ENCODE peak calls at places on chromosomes 11 and 22, in seven cellular contexts. One of them, this sample, is unnamed.

GRCh38 chr11:85826096-85826855 is 15.3 kb upstream of the SYTL2 start:
- DNase-seq in endothelial cell of umbilical vein: peak; percentile 19
- DNase-seq in activated CD8-positive, alpha-beta T cell treated with anti-CD3 and anti-CD28 coated beads for 36 hours: peak; percentile 39
- DNase-seq in head of caudate nucleus: peak; percentile 33
- DNase-seq in IMR-90: peak; percentile 47
- DNase-seq in body of pancreas: no peak
- DNase-seq in ACHN: peak; percentile 25
- DNase-seq in this sample: peak; percentile 41

GRCh38 chr11:19751055-19751454 is 38.4 kb downstream of the NAV2 start:
- DNase-seq in endothelial cell of umbilical vein: no peak
- DNase-seq in activated CD8-positive, alpha-beta T cell treated with anti-CD3 and anti-CD28 coated beads for 36 hours: no peak
- DNase-seq in head of caudate nucleus: no peak
- DNase-seq in IMR-90: no peak
- DNase-seq in body of pancreas: no peak
- DNase-seq in ACHN: no peak
- DNase-seq in this sample: no peak

GRCh38 chr22:36465232-36466021 is 16.0 kb downstream of the TXN2 start:
- DNase-seq in endothelial cell of umbilical vein: peak; percentile 91
- DNase-seq in activated CD8-positive, alpha-beta T cell treated with anti-CD3 and anti-CD28 coated beads for 36 hours: no peak
- DNase-seq in head of caudate nucleus: peak; percentile 50
- DNase-seq in IMR-90: peak; percentile 93
- DNase-seq in body of pancreas: peak; percentile 97
- DNase-seq in ACHN: peak; percentile 92
- DNase-seq in this sample: peak; percentile 97

GRCh38 chr11:85590848-85591483 is 36.2 kb downstream of the DLG2 start:
- DNase-seq in endothelial cell of umbilical vein: no peak
- DNase-seq in activated CD8-positive, alpha-beta T cell treated with anti-CD3 and anti-CD28 coated beads for 36 hours: no peak
- DNase-seq in head of caudate nucleus: no peak
- DNase-seq in IMR-90: peak; percentile 36
- DNase-seq in body of pancreas: no peak
- DNase-seq in ACHN: peak; percentile 51
- DNase-seq in this sample: peak; percentile 47

GRCh38 chr11:129023968-129024676 is 81.5 kb upstream of the TP53AIP1 start:
- DNase-seq in endothelial cell of umbilical vein: peak; percentile 53
- DNase-seq in activated CD8-positive, alpha-beta T cell treated with anti-CD3 and anti-CD28 coated beads for 36 hours: no peak
- DNase-seq in head of caudate nucleus: peak; percentile 52
- DNase-seq in IMR-90: peak; percentile 5
- DNase-seq in body of pancreas: peak; percentile 83
- DNase-seq in ACHN: no peak
- DNase-seq in this sample: no peak

GRCh38 chr22:29816128-29816527 is 21.9 kb downstream of the ASCC2 start:
- DNase-seq in endothelial cell of umbilical vein: no peak
- DNase-seq in activated CD8-positive, alpha-beta T cell treated with anti-CD3 and anti-CD28 coated beads for 36 hours: no peak
- DNase-seq in head of caudate nucleus: no peak
- DNase-seq in IMR-90: no peak
- DNase-seq in body of pancreas: no peak
- DNase-seq in ACHN: no peak
- DNase-seq in this sample: no peak

GRCh38 chr22:24819941-24820461 is 14.0 kb downstream of the SGSM1 start:
- DNase-seq in endothelial cell of umbilical vein: no peak
- DNase-seq in activated CD8-positive, alpha-beta T cell treated with anti-CD3 and anti-CD28 coated beads for 36 hours: no peak
- DNase-seq in head of caudate nucleus: no peak
- DNase-seq in IMR-90: no peak
- DNase-seq in body of pancreas: peak; percentile 70
- DNase-seq in ACHN: no peak
- DNase-seq in this sample: no peak

GRCh38 chr22:45600791-45601730 is 70.6 kb upstream of the ATXN10 start:
- DNase-seq in endothelial cell of umbilical vein: no peak
- DNase-seq in activated CD8-positive, alpha-beta T cell treated with anti-CD3 and anti-CD28 coated beads for 36 hours: no peak
- DNase-seq in head of caudate nucleus: no peak
- DNase-seq in IMR-90: peak; percentile 85
- DNase-seq in body of pancreas: no peak
- DNase-seq in ACHN: no peak
- DNase-seq in this sample: no peak

GRCh38 chr11:76678316-76678715 is 7.8 kb upstream of the LRRC32 start:
- DNase-seq in endothelial cell of umbilical vein: peak; percentile 35
- DNase-seq in activated CD8-positive, alpha-beta T cell treated with anti-CD3 and anti-CD28 coated beads for 36 hours: no peak
- DNase-seq in head of caudate nucleus: no peak
- DNase-seq in IMR-90: no peak
- DNase-seq in body of pancreas: no peak
- DNase-seq in ACHN: no peak
- DNase-seq in this sample: no peak

GRCh38 chr22:37051629-37052385 is at the start of gene KCTD17:
- DNase-seq in endothelial cell of umbilical vein: peak; percentile 64
- DNase-seq in activated CD8-positive, alpha-beta T cell treated with anti-CD3 and anti-CD28 coated beads for 36 hours: peak; percentile 84
- DNase-seq in head of caudate nucleus: peak; percentile 88
- DNase-seq in IMR-90: peak; percentile 59
- DNase-seq in body of pancreas: peak; percentile 35
- DNase-seq in ACHN: peak; percentile 72
- DNase-seq in this sample: peak; percentile 58

GRCh38 chr11:124863826-124864165 is 1.4 kb upstream of the ROBO3 start:
- DNase-seq in endothelial cell of umbilical vein: no peak
- DNase-seq in activated CD8-positive, alpha-beta T cell treated with anti-CD3 and anti-CD28 coated beads for 36 hours: no peak
- DNase-seq in head of caudate nucleus: no peak
- DNase-seq in IMR-90: no peak
- DNase-seq in body of pancreas: no peak
- DNase-seq in ACHN: no peak
- DNase-seq in this sample: no peak

GRCh38 chr11:75421035-75421602 is 11.9 kb downstream of the KLHL35 start:
- DNase-seq in endothelial cell of umbilical vein: no peak
- DNase-seq in activated CD8-positive, alpha-beta T cell treated with anti-CD3 and anti-CD28 coated beads for 36 hours: no peak
- DNase-seq in head of caudate nucleus: peak; percentile 43
- DNase-seq in IMR-90: no peak
- DNase-seq in body of pancreas: no peak
- DNase-seq in ACHN: no peak
- DNase-seq in this sample: no peak

GRCh38 chr11:116794851-116795250 is 3.2 kb upstream of the APOA5 start:
- DNase-seq in endothelial cell of umbilical vein: no peak
- DNase-seq in activated CD8-positive, alpha-beta T cell treated with anti-CD3 and anti-CD28 coated beads for 36 hours: no peak
- DNase-seq in head of caudate nucleus: no peak
- DNase-seq in IMR-90: no peak
- DNase-seq in body of pancreas: no peak
- DNase-seq in ACHN: no peak
- DNase-seq in this sample: no peak

GRCh38 chr11:12765428-12765827 is 91.2 kb downstream of the TEAD1 start:
- DNase-seq in endothelial cell of umbilical vein: no peak
- DNase-seq in activated CD8-positive, alpha-beta T cell treated with anti-CD3 and anti-CD28 coated beads for 36 hours: no peak
- DNase-seq in head of caudate nucleus: no peak
- DNase-seq in IMR-90: peak; percentile 60
- DNase-seq in body of pancreas: no peak
- DNase-seq in ACHN: no peak
- DNase-seq in this sample: peak; percentile 52

GRCh38 chr11:73281201-73281741 is 9.1 kb downstream of the P2RY6 start:
- DNase-seq in endothelial cell of umbilical vein: no peak
- DNase-seq in activated CD8-positive, alpha-beta T cell treated with anti-CD3 and anti-CD28 coated beads for 36 hours: no peak
- DNase-seq in head of caudate nucleus: no peak
- DNase-seq in IMR-90: no peak
- DNase-seq in body of pancreas: no peak
- DNase-seq in ACHN: no peak
- DNase-seq in this sample: no peak

GRCh38 chr11:114052160-114052559 is 7.4 kb upstream of the ZBTB16 start:
- DNase-seq in endothelial cell of umbilical vein: no peak
- DNase-seq in activated CD8-positive, alpha-beta T cell treated with anti-CD3 and anti-CD28 coated beads for 36 hours: no peak
- DNase-seq in head of caudate nucleus: no peak
- DNase-seq in IMR-90: no peak
- DNase-seq in body of pancreas: no peak
- DNase-seq in ACHN: no peak
- DNase-seq in this sample: no peak

GRCh38 chr22:37639771-37640590 is 512 bp downstream of the SH3BP1 start:
- DNase-seq in endothelial cell of umbilical vein: no peak
- DNase-seq in activated CD8-positive, alpha-beta T cell treated with anti-CD3 and anti-CD28 coated beads for 36 hours: peak; percentile 50
- DNase-seq in head of caudate nucleus: no peak
- DNase-seq in IMR-90: no peak
- DNase-seq in body of pancreas: no peak
- DNase-seq in ACHN: no peak
- DNase-seq in this sample: no peak

GRCh38 chr11:82814379-82814778 is 80.7 kb upstream of the FAM181B start:
- DNase-seq in endothelial cell of umbilical vein: no peak
- DNase-seq in activated CD8-positive, alpha-beta T cell treated with anti-CD3 and anti-CD28 coated beads for 36 hours: no peak
- DNase-seq in head of caudate nucleus: no peak
- DNase-seq in IMR-90: no peak
- DNase-seq in body of pancreas: no peak
- DNase-seq in ACHN: no peak
- DNase-seq in this sample: no peak

GRCh38 chr11:111097191-111097590 is 148.3 kb upstream of the POU2AF2 start:
- DNase-seq in endothelial cell of umbilical vein: no peak
- DNase-seq in activated CD8-positive, alpha-beta T cell treated with anti-CD3 and anti-CD28 coated beads for 36 hours: peak; percentile 25
- DNase-seq in head of caudate nucleus: no peak
- DNase-seq in IMR-90: peak; percentile 62
- DNase-seq in body of pancreas: peak; percentile 19
- DNase-seq in ACHN: no peak
- DNase-seq in this sample: no peak

GRCh38 chr22:39264344-39265116 is 19.7 kb upstream of the PDGFB start:
- DNase-seq in endothelial cell of umbilical vein: no peak
- DNase-seq in activated CD8-positive, alpha-beta T cell treated with anti-CD3 and anti-CD28 coated beads for 36 hours: no peak
- DNase-seq in head of caudate nucleus: peak; percentile 54
- DNase-seq in IMR-90: no peak
- DNase-seq in body of pancreas: no peak
- DNase-seq in ACHN: no peak
- DNase-seq in this sample: no peak

GRCh38 chr11:1150769-1151365 is 6.9 kb upstream of the MUC5AC start:
- DNase-seq in endothelial cell of umbilical vein: peak; percentile 47
- DNase-seq in activated CD8-positive, alpha-beta T cell treated with anti-CD3 and anti-CD28 coated beads for 36 hours: no peak
- DNase-seq in head of caudate nucleus: peak; percentile 7
- DNase-seq in IMR-90: peak; percentile 67
- DNase-seq in body of pancreas: no peak
- DNase-seq in ACHN: no peak
- DNase-seq in this sample: no peak

This sample was measured in HCEC 1CT.